ENCODE peak calls at places on chromosome 3, in eight cellular contexts. J is stimulated activated naive B cell treated with anti-CD40 and anti-IgM and Interleukin-4, amounts not matched to agents 10 μg/mL and 1 μg/mL and 100 μg/mL, for 72 hours; E is HS-27A; H is aorta; F is HFF-Myc; A is GM23248; G is stimulated activated CD4-positive, alpha-beta T cell treated with anti-CD3 and anti-CD28 coated beads, Interleukin-4, amount 100 ng/mL, for 24 hours; U is heart right ventricle. Y is an unnamed sample.

GRCh38 chr3:32899265-32899664 is 52.2 kb upstream of the CCR4 start:
- DNase-seq in U (no peak), H (no peak), J (no peak), F (no peak), G (no peak), E (no peak), A (no peak), Y (no peak)

GRCh38 chr3:9704343-9705322 is 1.0 kb downstream of the CPNE9 start:
- DNase-seq in U (no peak), H (peak; percentile 67), E (no peak), J (no peak), G (peak; percentile 8), A (peak; percentile 52), F (no peak), Y (no peak)

GRCh38 chr3:45567730-45568172 is 26.8 kb upstream of the LIMD1 start:
- DNase-seq in F (no peak), A (no peak), J (peak; percentile 79), H (no peak), E (no peak), U (no peak), G (peak; percentile 12), Y (no peak)

GRCh38 chr3:124429129-124429815 is 301.0 kb upstream of the UMPS start:
- DNase-seq in J (no peak), A (peak; percentile 73), G (no peak), U (no peak), H (no peak), E (peak; percentile 69), F (peak; percentile 47), Y (no peak)

GRCh38 chr3:27675287-27675686 is 46.8 kb downstream of the EOMES start:
- DNase-seq in U (no peak), E (no peak), A (peak; percentile 58), F (no peak), J (no peak), H (no peak), G (no peak), Y (peak; percentile 47)

GRCh38 chr3:129560269-129560787 is 17.4 kb downstream of the H1-8 start:
- DNase-seq in G (no peak), F (no peak), J (no peak), A (peak; percentile 68), U (peak; percentile 72), E (no peak), H (peak; percentile 80), Y (no peak)

GRCh38 chr3:178706411-178706810 is 170.2 kb downstream of the KCNMB2 start:
- DNase-seq in F (no peak), A (no peak), E (no peak), U (no peak), J (no peak), H (no peak), G (no peak), Y (no peak)

GRCh38 chr3:171936231-171936841 is 93.2 kb downstream of the TMEM212 start:
- DNase-seq in H (peak; percentile 50), U (no peak), F (no peak), A (peak; percentile 85), J (no peak), E (no peak), G (no peak), Y (no peak)

GRCh38 chr3:194500198-194500597 is 13.4 kb upstream of the ATP13A3 start:
- DNase-seq in F (no peak), E (no peak), H (no peak), J (no peak), G (no peak), U (no peak), A (no peak), Y (no peak)

GRCh38 chr3:14304101-14305045 is 98.0 kb upstream of the SLC6A6 start:
- DNase-seq in H (no peak), F (no peak), A (no peak), U (no peak), E (no peak), J (no peak), G (no peak), Y (no peak)

GRCh38 chr3:172410702-172411477 is 37.4 kb downstream of the GHSR start:
- DNase-seq in H (no peak), E (no peak), J (no peak), F (no peak), G (no peak), A (no peak), U (no peak), Y (no peak)

GRCh38 chr3:155760653-155761052 is 15.8 kb upstream of the PLCH1 start:
- DNase-seq in E (no peak), A (no peak), J (no peak), U (no peak), F (no peak), G (no peak), H (no peak), Y (no peak)

GRCh38 chr3:129033619-129034321 is 26.8 kb upstream of the GP9 start:
- DNase-seq in J (no peak), A (no peak), E (no peak), U (no peak), G (no peak), H (no peak), F (no peak), Y (no peak)

GRCh38 chr3:128011140-128011539 is 41.1 kb upstream of the SEC61A1 start:
- DNase-seq in U (no peak), A (peak; percentile 18), H (no peak), F (no peak), J (no peak), G (no peak), E (no peak), Y (no peak)

GRCh38 chr3:187021748-187022402 is 91.5 kb downstream of the ST6GAL1 start:
- DNase-seq in J (peak; percentile 74), H (no peak), U (no peak), A (no peak), G (no peak), F (no peak), E (no peak), Y (no peak)

GRCh38 chr3:166446986-166447385 is 609.8 kb upstream of the BCHE start:
- DNase-seq in E (no peak), J (no peak), U (no peak), F (no peak), H (no peak), A (no peak), G (no peak), Y (no peak)

GRCh38 chr3:13332158-13332557 is 88.0 kb downstream of the NUP210 start:
- DNase-seq in H (no peak), F (no peak), U (no peak), E (no peak), A (no peak), G (no peak), J (peak; percentile 70), Y (no peak)

GRCh38 chr3:194937751-194938358 is 252.2 kb downstream of the FAM43A start:
- DNase-seq in U (no peak), G (no peak), A (no peak), E (no peak), H (no peak), F (no peak), J (no peak), Y (no peak)

GRCh38 chr3:123559040-123559861 is 25.6 kb downstream of the HACD2 start:
- DNase-seq in U (no peak), F (peak; percentile 19), H (no peak), E (no peak), J (no peak), A (peak; percentile 77), G (peak; percentile 29), Y (peak; percentile 7)

GRCh38 chr3:108305484-108306172 is 9.3 kb downstream of the HHLA2 start:
- DNase-seq in J (no peak), U (peak; percentile 15), A (peak; percentile 16), F (no peak), G (no peak), H (no peak), E (peak; percentile 8), Y (no peak)

GRCh38 chr3:126373146-126373613 is 16.0 kb upstream of the KLF15 start:
- DNase-seq in F (no peak), J (no peak), E (no peak), G (no peak), H (peak; percentile 21), U (no peak), A (no peak), Y (no peak)

GRCh38 chr3:194740859-194741486 is 55.3 kb downstream of the FAM43A start:
- DNase-seq in G (no peak), H (no peak), A (no peak), U (no peak), E (peak; percentile 20), J (no peak), F (peak; percentile 84), Y (peak; percentile 93)

GRCh38 chr3:172189213-172189612 is 149.8 kb downstream of the FNDC3B start:
- DNase-seq in U (no peak), G (no peak), H (no peak), E (no peak), F (no peak), A (no peak), J (no peak), Y (no peak)

GRCh38 chr3:61094608-61095007 is 156.6 kb downstream of the FHIT start:
- DNase-seq in H (no peak), G (no peak), A (no peak), J (no peak), U (no peak), E (no peak), F (no peak), Y (no peak)

GRCh38 chr3:195883801-195884200 is 24.6 kb downstream of the TNK2 start:
- DNase-seq in J (no peak), G (no peak), A (no peak), F (no peak), H (no peak), E (no peak), U (no peak), Y (no peak)

GRCh38 chr3:122105626-122106025 is 50.5 kb downstream of the CD86 start:
- DNase-seq in J (no peak), U (no peak), H (no peak), A (peak; percentile 48), G (no peak), F (no peak), E (no peak), Y (no peak)

GRCh38 chr3:194888916-194889315 is 203.2 kb downstream of the FAM43A start:
- DNase-seq in F (no peak), J (no peak), H (no peak), G (no peak), A (no peak), E (no peak), U (no peak), Y (no peak)

GRCh38 chr3:128867200-128868125 is 12.0 kb upstream of the ACAD9 start:
- DNase-seq in A (no peak), U (no peak), G (no peak), F (no peak), H (no peak), J (no peak), E (no peak), Y (no peak)

GRCh38 chr3:171526869-171527268 is 66.7 kb upstream of the TNIK start:
- DNase-seq in H (no peak), F (peak; percentile 15), U (no peak), E (no peak), G (no peak), J (no peak), A (peak; percentile 49), Y (no peak)

GRCh38 chr3:71568217-71568616 is 15.3 kb downstream of the FOXP1 start:
- DNase-seq in H (no peak), A (no peak), J (no peak), U (no peak), E (no peak), F (no peak), G (no peak), Y (no peak)